ENCODE peak calls at places on chromosomes 12 and 14, in four cellular contexts. One of them, this sample, is unnamed.

GRCh38 chr12:121532503-121533390 is 48.1 kb downstream of the KDM2B start:
- DNase-seq in WTC11: no peak
- DNase-seq in lower lobe of right lung: no peak
- DNase-seq in neural progenitor cell: no peak
- DNase-seq in this sample: no peak

GRCh38 chr14:51513933-51514332 is 137.8 kb upstream of the FRMD6 start:
- DNase-seq in neural progenitor cell: no peak
- DNase-seq in WTC11: no peak
- DNase-seq in lower lobe of right lung: no peak
- DNase-seq in this sample: no peak

GRCh38 chr14:102450206-102451063 is 59.1 kb downstream of the ANKRD9 start:
- DNase-seq in WTC11: no peak
- DNase-seq in neural progenitor cell: no peak
- DNase-seq in lower lobe of right lung: no peak
- DNase-seq in this sample: no peak

GRCh38 chr14:54600685-54601084 is 33.8 kb downstream of the SAMD4A start:
- DNase-seq in WTC11: no peak
- DNase-seq in lower lobe of right lung: no peak
- DNase-seq in neural progenitor cell: no peak
- DNase-seq in this sample: no peak

GRCh38 chr12:107042801-107043200 is 50.5 kb downstream of the CRY1 start:
- DNase-seq in neural progenitor cell: no peak
- DNase-seq in WTC11: no peak
- DNase-seq in lower lobe of right lung: no peak
- DNase-seq in this sample: no peak

GRCh38 chr12:108129017-108129812 is at the start of gene WSCD2:
- DNase-seq in WTC11: peak
- DNase-seq in lower lobe of right lung: peak
- DNase-seq in neural progenitor cell: peak
- DNase-seq in this sample: no peak

GRCh38 chr14:75979641-75980422 is 2.0 kb downstream of the TGFB3 start:
- DNase-seq in neural progenitor cell: no peak
- DNase-seq in lower lobe of right lung: no peak
- DNase-seq in WTC11: no peak
- DNase-seq in this sample: no peak

GRCh38 chr12:131218291-131219172 is 264.8 kb downstream of the ADGRD1 start:
- DNase-seq in WTC11: peak
- DNase-seq in lower lobe of right lung: no peak
- DNase-seq in neural progenitor cell: peak
- DNase-seq in this sample: no peak

GRCh38 chr12:115201928-115202327 is 518.0 kb upstream of the TBX3 start:
- DNase-seq in lower lobe of right lung: no peak
- DNase-seq in WTC11: no peak
- DNase-seq in neural progenitor cell: no peak
- DNase-seq in this sample: no peak

GRCh38 chr12:124919646-124920352 is 5.3 kb upstream of the UBC start:
- DNase-seq in WTC11: no peak
- DNase-seq in neural progenitor cell: peak
- DNase-seq in lower lobe of right lung: no peak
- DNase-seq in this sample: peak

GRCh38 chr12:108633534-108634224 is at the start of gene SELPLG:
- DNase-seq in lower lobe of right lung: peak
- DNase-seq in WTC11: no peak
- DNase-seq in neural progenitor cell: no peak
- DNase-seq in this sample: peak

GRCh38 chr14:70086685-70087379 is 101.9 kb downstream of the SLC8A3 start:
- DNase-seq in neural progenitor cell: peak
- DNase-seq in WTC11: peak
- DNase-seq in lower lobe of right lung: no peak
- DNase-seq in this sample: no peak

GRCh38 chr12:3944620-3945019 is 71.4 kb upstream of the PARP11 start:
- DNase-seq in neural progenitor cell: no peak
- DNase-seq in WTC11: peak
- DNase-seq in lower lobe of right lung: no peak
- DNase-seq in this sample: no peak

GRCh38 chr14:64296561-64296960 is 2.4 kb upstream of the ESR2 start:
- DNase-seq in lower lobe of right lung: no peak
- DNase-seq in neural progenitor cell: no peak
- DNase-seq in WTC11: no peak
- DNase-seq in this sample: no peak

GRCh38 chr12:64083285-64084210 is 138.5 kb downstream of the KICS2 start:
- DNase-seq in neural progenitor cell: no peak
- DNase-seq in WTC11: no peak
- DNase-seq in lower lobe of right lung: peak
- DNase-seq in this sample: no peak

GRCh38 chr12:107396991-107397390 is 288.6 kb upstream of the PWP1 start:
- DNase-seq in neural progenitor cell: no peak
- DNase-seq in lower lobe of right lung: no peak
- DNase-seq in WTC11: no peak
- DNase-seq in this sample: no peak

GRCh38 chr12:40331886-40332285 is 107.1 kb downstream of the LRRK2 start:
- DNase-seq in WTC11: no peak
- DNase-seq in neural progenitor cell: no peak
- DNase-seq in lower lobe of right lung: no peak
- DNase-seq in this sample: no peak

GRCh38 chr14:77011226-77011762 is 17.2 kb downstream of the IRF2BPL start:
- DNase-seq in WTC11: no peak
- DNase-seq in neural progenitor cell: no peak
- DNase-seq in lower lobe of right lung: no peak
- DNase-seq in this sample: no peak

GRCh38 chr12:131604146-131604844 is 106.6 kb upstream of the SFSWAP start:
- DNase-seq in WTC11: no peak
- DNase-seq in lower lobe of right lung: no peak
- DNase-seq in neural progenitor cell: peak
- DNase-seq in this sample: no peak

GRCh38 chr14:39169541-39169900 is 612 bp downstream of the TRAPPC6B start:
- DNase-seq in neural progenitor cell: no peak
- DNase-seq in WTC11: no peak
- DNase-seq in lower lobe of right lung: no peak
- DNase-seq in this sample: no peak

GRCh38 chr12:84877340-84877739 is 35.3 kb downstream of the SLC6A15 start:
- DNase-seq in lower lobe of right lung: no peak
- DNase-seq in WTC11: no peak
- DNase-seq in neural progenitor cell: no peak
- DNase-seq in this sample: no peak

GRCh38 chr14:61469771-61470170 is 148.4 kb downstream of the PRKCH start:
- DNase-seq in neural progenitor cell: no peak
- DNase-seq in lower lobe of right lung: no peak
- DNase-seq in WTC11: no peak
- DNase-seq in this sample: no peak

GRCh38 chr12:115224031-115224430 is 540.1 kb upstream of the TBX3 start:
- DNase-seq in WTC11: no peak
- DNase-seq in neural progenitor cell: peak
- DNase-seq in lower lobe of right lung: no peak
- DNase-seq in this sample: no peak

GRCh38 chr14:55867726-55868125 is 250.5 kb upstream of the PELI2 start:
- DNase-seq in lower lobe of right lung: no peak
- DNase-seq in WTC11: no peak
- DNase-seq in neural progenitor cell: no peak
- DNase-seq in this sample: no peak

GRCh38 chr14:50610465-50610864 is 50.5 kb downstream of the ATL1 start:
- DNase-seq in neural progenitor cell: no peak
- DNase-seq in lower lobe of right lung: no peak
- DNase-seq in WTC11: no peak
- DNase-seq in this sample: no peak

DNA sequence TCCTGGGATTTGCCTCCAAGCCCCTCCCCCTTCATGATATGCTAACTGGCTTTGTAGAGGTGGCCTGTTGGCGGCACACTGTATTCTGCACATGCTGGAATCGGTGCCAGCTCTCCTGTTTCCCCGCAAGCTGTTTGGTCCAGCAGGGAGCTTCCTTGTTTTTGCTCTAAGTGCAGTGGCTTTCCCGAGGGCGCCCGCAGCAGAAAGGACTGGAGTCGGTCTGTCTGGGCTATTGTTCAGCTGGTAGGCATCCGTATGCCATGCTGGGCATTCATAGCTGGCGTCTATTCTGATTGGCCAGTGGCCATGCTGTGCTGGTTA is 88.9 kb upstream of the MED13L start:
- DNase-seq in neural progenitor cell: peak
- DNase-seq in WTC11: no peak
- DNase-seq in lower lobe of right lung: peak
- DNase-seq in this sample: no peak
- TF ChIP-seq CTCF in neural progenitor cell: no peak
- TF ChIP-seq CTCF in WTC11: no peak
- TF ChIP-seq CTCF in lower lobe of right lung: no peak
- TF ChIP-seq CTCF in this sample: no peak

GRCh38 chr14:35047961-35048513 is 2.0 kb downstream of the FAM177A1 start:
- DNase-seq in WTC11: no peak
- DNase-seq in lower lobe of right lung: no peak
- DNase-seq in neural progenitor cell: no peak
- DNase-seq in this sample: no peak

GRCh38 chr14:35045798-35046047 is 349 bp upstream of the FAM177A1 start:
- DNase-seq in neural progenitor cell: no peak
- DNase-seq in lower lobe of right lung: no peak
- DNase-seq in WTC11: no peak
- DNase-seq in this sample: no peak

GRCh38 chr14:35046048-35046750 is at the start of gene FAM177A1:
- DNase-seq in neural progenitor cell: peak
- DNase-seq in lower lobe of right lung: peak
- DNase-seq in WTC11: peak
- DNase-seq in this sample: peak

GRCh38 chr14:35044939-35045797 is 904 bp upstream of the FAM177A1 start:
- DNase-seq in WTC11: no peak
- DNase-seq in neural progenitor cell: no peak
- DNase-seq in lower lobe of right lung: no peak
- DNase-seq in this sample: no peak

GRCh38 chr14:35046751-35047536 is 872 bp downstream of the FAM177A1 start:
- DNase-seq in lower lobe of right lung: no peak
- DNase-seq in WTC11: no peak
- DNase-seq in neural progenitor cell: no peak
- DNase-seq in this sample: peak
- TF ChIP-seq CTCF in lower lobe of right lung: no peak
- TF ChIP-seq CTCF in WTC11: no peak
- TF ChIP-seq CTCF in neural progenitor cell: no peak
- TF ChIP-seq CTCF in this sample: no peak

GRCh38 chr12:12007713-12008231 is 63.0 kb upstream of the BCL2L14 start:
- DNase-seq in lower lobe of right lung: no peak
- DNase-seq in neural progenitor cell: no peak
- DNase-seq in WTC11: no peak
- DNase-seq in this sample: no peak
- TF ChIP-seq CTCF in lower lobe of right lung: no peak
- TF ChIP-seq CTCF in neural progenitor cell: no peak
- TF ChIP-seq CTCF in WTC11: no peak
- TF ChIP-seq CTCF in this sample: no peak

GRCh38 chr12:1058423-1058822 is 67.4 kb downstream of the ERC1 start:
- DNase-seq in WTC11: no peak
- DNase-seq in lower lobe of right lung: no peak
- DNase-seq in neural progenitor cell: no peak
- DNase-seq in this sample: no peak
- TF ChIP-seq CTCF in WTC11: no peak
- TF ChIP-seq CTCF in lower lobe of right lung: no peak
- TF ChIP-seq CTCF in neural progenitor cell: no peak
- TF ChIP-seq CTCF in this sample: no peak

GRCh38 chr12:58741226-58741625 is 179.1 kb downstream of the LRIG3 start:
- DNase-seq in WTC11: no peak
- DNase-seq in lower lobe of right lung: no peak
- DNase-seq in neural progenitor cell: no peak
- DNase-seq in this sample: no peak
- TF ChIP-seq CTCF in WTC11: no peak
- TF ChIP-seq CTCF in lower lobe of right lung: no peak
- TF ChIP-seq CTCF in neural progenitor cell: no peak
- TF ChIP-seq CTCF in this sample: no peak

GRCh38 chr14:29222671-29223268 is 456.2 kb downstream of the FOXG1 start:
- DNase-seq in lower lobe of right lung: no peak
- DNase-seq in WTC11: peak
- DNase-seq in neural progenitor cell: no peak
- DNase-seq in this sample: no peak

GRCh38 chr14:29216774-29217232 is 450.2 kb downstream of the FOXG1 start:
- DNase-seq in lower lobe of right lung: no peak
- DNase-seq in neural progenitor cell: no peak
- DNase-seq in WTC11: no peak
- DNase-seq in this sample: no peak

GRCh38 chr14:29216316-29216715 is 449.7 kb downstream of the FOXG1 start:
- DNase-seq in WTC11: no peak
- DNase-seq in lower lobe of right lung: no peak
- DNase-seq in neural progenitor cell: no peak
- DNase-seq in this sample: no peak

GRCh38 chr14:29217813-29218450 is 451.3 kb downstream of the FOXG1 start:
- DNase-seq in neural progenitor cell: no peak
- DNase-seq in WTC11: no peak
- DNase-seq in lower lobe of right lung: no peak
- DNase-seq in this sample: no peak

DNA sequence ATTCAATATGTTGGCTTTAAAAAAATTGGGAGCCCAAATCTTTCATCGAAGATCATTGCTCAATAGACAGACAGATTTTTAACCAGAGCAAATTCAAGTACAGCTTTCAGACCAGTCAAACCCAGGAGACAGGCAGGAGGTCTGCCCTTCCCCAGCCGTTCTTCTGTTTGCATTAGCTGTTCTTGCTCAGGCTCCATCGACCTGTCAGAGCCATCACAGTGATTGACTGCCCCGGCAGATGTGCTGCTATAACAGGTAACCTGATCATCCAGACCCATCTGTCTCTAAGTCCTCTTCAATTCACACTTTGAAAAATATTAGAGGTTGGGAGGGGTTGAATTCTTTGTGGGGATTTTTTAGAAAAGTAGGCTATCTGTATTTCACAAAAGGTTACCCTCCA is 453.5 kb downstream of the FOXG1 start:
- DNase-seq in neural progenitor cell: no peak
- DNase-seq in WTC11: no peak
- DNase-seq in lower lobe of right lung: no peak
- DNase-seq in this sample: no peak
- TF ChIP-seq CTCF in neural progenitor cell: no peak
- TF ChIP-seq CTCF in WTC11: no peak
- TF ChIP-seq CTCF in lower lobe of right lung: no peak
- TF ChIP-seq CTCF in this sample: no peak

DNA sequence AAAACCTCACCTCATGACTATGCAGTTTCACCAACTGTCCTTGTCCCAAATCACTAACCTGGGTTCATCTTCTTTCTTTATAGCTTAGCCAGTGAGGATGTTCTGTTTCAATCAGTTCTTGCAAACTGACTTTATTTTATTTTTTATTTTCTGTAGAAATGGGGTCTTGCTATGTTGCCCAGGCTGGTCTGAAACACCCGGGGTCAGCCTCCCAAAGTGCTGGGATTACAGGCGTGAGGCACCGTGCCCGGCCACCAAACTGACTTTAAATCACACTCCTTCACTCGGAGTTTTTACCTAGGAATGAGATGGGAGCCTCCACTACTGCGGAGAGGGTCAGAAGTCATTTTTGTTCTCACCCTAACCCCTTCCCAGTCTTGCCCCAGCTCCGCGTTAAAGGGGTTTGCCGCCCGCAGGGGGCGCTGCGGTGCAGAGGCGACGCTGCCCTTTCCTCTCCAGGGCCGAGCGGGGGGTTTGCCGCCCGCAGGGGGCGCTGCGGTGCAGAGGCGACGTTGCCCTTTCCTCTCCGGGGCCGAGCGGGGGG is 7.0 kb upstream of the B4GALNT3 start:
- DNase-seq in lower lobe of right lung: no peak
- DNase-seq in neural progenitor cell: no peak
- DNase-seq in WTC11: peak
- DNase-seq in this sample: no peak
- TF ChIP-seq CTCF in lower lobe of right lung: no peak
- TF ChIP-seq CTCF in neural progenitor cell: no peak
- TF ChIP-seq CTCF in WTC11: no peak
- TF ChIP-seq CTCF in this sample: peak

GRCh38 chr14:22221508-22221907 is 367.5 kb downstream of the DAD1 start:
- DNase-seq in lower lobe of right lung: no peak
- DNase-seq in neural progenitor cell: peak
- DNase-seq in WTC11: no peak
- DNase-seq in this sample: no peak
- TF ChIP-seq CTCF in lower lobe of right lung: peak
- TF ChIP-seq CTCF in neural progenitor cell: peak
- TF ChIP-seq CTCF in WTC11: no peak
- TF ChIP-seq CTCF in this sample: peak

This sample was measured in CD14-positive monocyte.